ENCODE peak calls at places on chromosomes 2 and 18, in six cellular contexts. A, F, Q, V, X and I are unnamed samples.

GRCh38 chr2:209878701-209879100 is 107.1 kb downstream of the UNC80 start:
- DNase-seq in Q (no peak), V (no peak), F (no peak), A (no peak), X (no peak), I (no peak)

GRCh38 chr2:39008663-39009062 is 112.2 kb downstream of the SOS1 start:
- DNase-seq in X (no peak), F (no peak), V (no peak), Q (no peak), A (no peak), I (no peak)

GRCh38 chr2:202373490-202373889 is 2.6 kb upstream of the BMPR2 start:
- DNase-seq in Q (no peak), X (no peak), F (no peak), A (no peak), V (no peak), I (no peak)

GRCh38 chr2:233369462-233369861 is 15.2 kb downstream of the DGKD start:
- DNase-seq in Q (no peak), V (no peak), F (no peak), A (no peak), X (no peak), I (no peak)

GRCh38 chr18:36195427-36196122 is 8.3 kb downstream of the MOCOS start:
- DNase-seq in X (no peak), F (no peak), V (no peak), A (no peak), Q (no peak), I (no peak)

GRCh38 chr2:5695641-5696350 is 3.6 kb downstream of the SOX11 start:
- DNase-seq in Q (no peak), V (no peak), A (no peak), F (no peak), X (peak), I (no peak)

GRCh38 chr2:233135421-233135820 is 75.3 kb downstream of the INPP5D start:
- DNase-seq in Q (no peak), A (no peak), F (no peak), X (no peak), V (no peak), I (no peak)

GRCh38 chr2:217166241-217166640 is 306.4 kb upstream of the TNP1 start:
- DNase-seq in F (no peak), V (no peak), Q (no peak), A (no peak), X (peak), I (peak)

GRCh38 chr18:63236417-63236816 is 83.2 kb downstream of the BCL2 start:
- DNase-seq in Q (no peak), F (peak), X (no peak), A (no peak), V (no peak), I (no peak)

GRCh38 chr2:239694487-239694886 is 293.7 kb upstream of the HDAC4 start:
- DNase-seq in X (no peak), F (no peak), A (no peak), V (no peak), Q (no peak), I (no peak)

GRCh38 chr2:26818972-26819371 is 29.0 kb upstream of the DPYSL5 start:
- DNase-seq in F (no peak), X (no peak), V (no peak), A (no peak), Q (no peak), I (no peak)

GRCh38 chr2:132621131-132621875 is 48.7 kb downstream of the LYPD1 start:
- DNase-seq in X (no peak), V (no peak), F (no peak), A (no peak), Q (no peak), I (no peak)

GRCh38 chr2:69554981-69555380 is 88.6 kb downstream of the AAK1 start:
- DNase-seq in A (no peak), X (no peak), V (no peak), F (no peak), Q (no peak), I (no peak)